ENCODE peak calls at places on chromosome 1, in eight cellular contexts. H is Caki2; X is T-helper 17 cell; B is HEK293T; S is stimulated activated CD4-positive, alpha-beta T cell treated with anti-CD3 and anti-CD28 coated beads, Interleukin-2, amount 100 ng/mL, for 4 hours; U is NCI-H1436 treated with DMSO at 0.1 percent for 48 hours; J is T-cell; R is immature natural killer cell. T is an unnamed sample.

GRCh38 chr1:8816306-8816705 is 1.1 kb downstream of the RERE start:
- DNase-seq in H (no peak), X (no peak), B (no peak), S (no peak), U (no peak), J (no peak), R (no peak), T (no peak)

GRCh38 chr1:15222653-15223303 is 24.2 kb upstream of the FHAD1 start:
- DNase-seq in H (no peak), X (no peak), B (no peak), S (no peak), U (no peak), J (no peak), R (no peak), T (no peak)

GRCh38 chr1:209590405-209590804 is 6.9 kb downstream of the CAMK1G start:
- DNase-seq in H (no peak), X (no peak), B (peak; percentile 73), S (no peak), U (no peak), J (no peak), R (no peak), T (no peak)

GRCh38 chr1:157302724-157303123 is 164.5 kb upstream of the ETV3 start:
- DNase-seq in H (no peak), X (no peak), B (no peak), S (no peak), U (no peak), J (no peak), R (no peak), T (no peak)

GRCh38 chr1:87131809-87132663 is 196.6 kb upstream of the LMO4 start:
- DNase-seq in H (peak; percentile 51), X (peak; percentile 56), B (peak; percentile 95), S (peak; percentile 57), U (no peak), J (peak; percentile 69), R (peak; percentile 64), T (no peak)

GRCh38 chr1:201142854-201143725 is 11.2 kb downstream of the TMEM9 start:
- DNase-seq in H (no peak), X (no peak), B (no peak), S (no peak), U (no peak), J (no peak), R (no peak), T (no peak)

GRCh38 chr1:47229031-47229831 is 2.8 kb downstream of the TAL1 start:
- DNase-seq in H (no peak), X (no peak), B (no peak), S (no peak), U (no peak), J (no peak), R (no peak), T (no peak)

GRCh38 chr1:182147136-182147815 is 85.8 kb upstream of the ZNF648 start:
- DNase-seq in H (no peak), X (no peak), B (no peak), S (no peak), U (no peak), J (no peak), R (no peak), T (no peak)

GRCh38 chr1:38940339-38941047 is 1.1 kb downstream of the RHBDL2 start:
- DNase-seq in H (no peak), X (no peak), B (no peak), S (no peak), U (no peak), J (no peak), R (no peak), T (no peak)

GRCh38 chr1:117655220-117655577 is 49.4 kb downstream of the TENT5C start:
- DNase-seq in H (no peak), X (no peak), B (no peak), S (no peak), U (no peak), J (no peak), R (no peak), T (no peak)

GRCh38 chr1:203626910-203627246 is 246 bp downstream of the ATP2B4 start:
- DNase-seq in H (no peak), X (no peak), B (no peak), S (no peak), U (no peak), J (no peak), R (no peak), T (no peak)

GRCh38 chr1:226609836-226610455 is 61.4 kb downstream of the STUM start:
- DNase-seq in H (no peak), X (no peak), B (no peak), S (no peak), U (no peak), J (no peak), R (no peak), T (no peak)

GRCh38 chr1:11646317-11646716 is 7.9 kb downstream of the FBXO2 start:
- DNase-seq in H (no peak), X (no peak), B (no peak), S (no peak), U (no peak), J (no peak), R (no peak), T (no peak)

GRCh38 chr1:202161151-202162048 is 998 bp upstream of the PTPN7 start:
- DNase-seq in H (no peak), X (no peak), B (no peak), S (no peak), U (no peak), J (no peak), R (no peak), T (no peak)

GRCh38 chr1:39142394-39143060 is 62.0 kb upstream of the MACF1 start:
- DNase-seq in H (peak; percentile 76), X (no peak), B (no peak), S (no peak), U (no peak), J (no peak), R (no peak), T (peak; percentile 50)

GRCh38 chr1:159088050-159088449 is 11.5 kb upstream of the AIM2 start:
- DNase-seq in H (no peak), X (no peak), B (no peak), S (no peak), U (no peak), J (no peak), R (no peak), T (no peak)

GRCh38 chr1:162074548-162074947 is 5.1 kb downstream of the NOS1AP start:
- DNase-seq in H (peak; percentile 27), X (no peak), B (no peak), S (no peak), U (no peak), J (no peak), R (no peak), T (no peak)

GRCh38 chr1:216836316-216836715 is 113.1 kb upstream of the ESRRG start:
- DNase-seq in H (no peak), X (no peak), B (no peak), S (no peak), U (no peak), J (no peak), R (no peak), T (no peak)

GRCh38 chr1:11562664-11563063 is 83.7 kb downstream of the DISP3 start:
- DNase-seq in H (no peak), X (no peak), B (no peak), S (no peak), U (no peak), J (no peak), R (no peak), T (no peak)

T was measured in NCI-H187 treated with DMSO at 0.1 percent for 48 hours.